ENCODE peak calls at places on chromosomes 4 and X, in ten cellular contexts. One of them, this sample, is unnamed.

GRCh38 chr4:128558896-128559669 is 250.4 kb upstream of the JADE1 start:
- DNase-seq in H7: no peak
- DNase-seq in uterus: peak; percentile 53
- DNase-seq in thyroid gland: no peak
- DNase-seq in suprapubic skin: no peak
- DNase-seq in GM23338: no peak
- DNase-seq in NB4: no peak
- DNase-seq in SK-N-SH: no peak
- DNase-seq in IMR-90: peak; percentile 41
- DNase-seq in fibroblast of mammary gland: peak; percentile 88
- DNase-seq in this sample: no peak

GRCh38 chr4:86846921-86847320 is 2.3 kb downstream of the SLC10A6 start:
- DNase-seq in H7: no peak
- DNase-seq in uterus: no peak
- DNase-seq in thyroid gland: no peak
- DNase-seq in suprapubic skin: no peak
- DNase-seq in GM23338: no peak
- DNase-seq in NB4: no peak
- DNase-seq in SK-N-SH: no peak
- DNase-seq in IMR-90: no peak
- DNase-seq in fibroblast of mammary gland: peak; percentile 57
- DNase-seq in this sample: no peak

GRCh38 chr4:147336252-147336651 is 144.6 kb upstream of the EDNRA start:
- DNase-seq in H7: no peak
- DNase-seq in uterus: no peak
- DNase-seq in thyroid gland: no peak
- DNase-seq in suprapubic skin: no peak
- DNase-seq in GM23338: no peak
- DNase-seq in NB4: no peak
- DNase-seq in SK-N-SH: no peak
- DNase-seq in IMR-90: no peak
- DNase-seq in fibroblast of mammary gland: no peak
- DNase-seq in this sample: no peak

GRCh38 chr4:142463195-142463594 is 382.9 kb downstream of the INPP4B start:
- DNase-seq in H7: no peak
- DNase-seq in uterus: no peak
- DNase-seq in thyroid gland: no peak
- DNase-seq in suprapubic skin: no peak
- DNase-seq in GM23338: no peak
- DNase-seq in NB4: no peak
- DNase-seq in SK-N-SH: no peak
- DNase-seq in IMR-90: no peak
- DNase-seq in fibroblast of mammary gland: no peak
- DNase-seq in this sample: no peak

GRCh38 chrX:140572724-140573123 is 67.9 kb upstream of the SOX3 start:
- DNase-seq in H7: peak; percentile 54
- DNase-seq in uterus: no peak
- DNase-seq in thyroid gland: peak; percentile 50
- DNase-seq in suprapubic skin: no peak
- DNase-seq in GM23338: peak; percentile 64
- DNase-seq in NB4: peak; percentile 57
- DNase-seq in SK-N-SH: peak; percentile 21
- DNase-seq in IMR-90: peak; percentile 34
- DNase-seq in fibroblast of mammary gland: peak; percentile 15
- DNase-seq in this sample: peak; percentile 28

GRCh38 chrX:12975999-12976558 is 1.2 kb downstream of the TMSB4X start:
- DNase-seq in H7: peak; percentile 83
- DNase-seq in uterus: peak; percentile 48
- DNase-seq in thyroid gland: peak; percentile 33
- DNase-seq in suprapubic skin: peak; percentile 72
- DNase-seq in GM23338: peak; percentile 44
- DNase-seq in NB4: peak; percentile 84
- DNase-seq in SK-N-SH: peak; percentile 67
- DNase-seq in IMR-90: peak; percentile 36
- DNase-seq in fibroblast of mammary gland: no peak
- DNase-seq in this sample: no peak

GRCh38 chr4:2820216-2820982 is 23.2 kb upstream of the ADD1 start:
- DNase-seq in H7: peak; percentile 72
- DNase-seq in uterus: no peak
- DNase-seq in thyroid gland: no peak
- DNase-seq in suprapubic skin: no peak
- DNase-seq in GM23338: no peak
- DNase-seq in NB4: no peak
- DNase-seq in SK-N-SH: no peak
- DNase-seq in IMR-90: no peak
- DNase-seq in fibroblast of mammary gland: no peak
- DNase-seq in this sample: no peak

GRCh38 chr4:40003986-40004385 is 26.3 kb upstream of the PDS5A start:
- DNase-seq in H7: no peak
- DNase-seq in uterus: no peak
- DNase-seq in thyroid gland: no peak
- DNase-seq in suprapubic skin: no peak
- DNase-seq in GM23338: no peak
- DNase-seq in NB4: peak; percentile 93
- DNase-seq in SK-N-SH: no peak
- DNase-seq in IMR-90: peak; percentile 88
- DNase-seq in fibroblast of mammary gland: peak; percentile 56
- DNase-seq in this sample: no peak

GRCh38 chr4:76312457-76312856 is 5.9 kb downstream of the STBD1 start:
- DNase-seq in H7: no peak
- DNase-seq in uterus: no peak
- DNase-seq in thyroid gland: no peak
- DNase-seq in suprapubic skin: no peak
- DNase-seq in GM23338: no peak
- DNase-seq in NB4: no peak
- DNase-seq in SK-N-SH: no peak
- DNase-seq in IMR-90: no peak
- DNase-seq in fibroblast of mammary gland: no peak
- DNase-seq in this sample: no peak

GRCh38 chr4:76309939-76310549 is 3.5 kb downstream of the STBD1 start:
- DNase-seq in H7: no peak
- DNase-seq in uterus: no peak
- DNase-seq in thyroid gland: no peak
- DNase-seq in suprapubic skin: no peak
- DNase-seq in GM23338: no peak
- DNase-seq in NB4: no peak
- DNase-seq in SK-N-SH: no peak
- DNase-seq in IMR-90: no peak
- DNase-seq in fibroblast of mammary gland: no peak
- DNase-seq in this sample: no peak

GRCh38 chr4:76310683-76311082 is 4.2 kb downstream of the STBD1 start:
- DNase-seq in H7: no peak
- DNase-seq in uterus: no peak
- DNase-seq in thyroid gland: no peak
- DNase-seq in suprapubic skin: no peak
- DNase-seq in GM23338: no peak
- DNase-seq in NB4: no peak
- DNase-seq in SK-N-SH: peak; percentile 45
- DNase-seq in IMR-90: no peak
- DNase-seq in fibroblast of mammary gland: no peak
- DNase-seq in this sample: no peak

GRCh38 chr4:76308548-76308947 is 2.0 kb downstream of the STBD1 start:
- DNase-seq in H7: no peak
- DNase-seq in uterus: no peak
- DNase-seq in thyroid gland: peak; percentile 66
- DNase-seq in suprapubic skin: no peak
- DNase-seq in GM23338: no peak
- DNase-seq in NB4: no peak
- DNase-seq in SK-N-SH: peak; percentile 28
- DNase-seq in IMR-90: no peak
- DNase-seq in fibroblast of mammary gland: no peak
- DNase-seq in this sample: no peak

GRCh38 chr4:76311896-76312331 is 5.4 kb downstream of the STBD1 start:
- DNase-seq in H7: no peak
- DNase-seq in uterus: no peak
- DNase-seq in thyroid gland: no peak
- DNase-seq in suprapubic skin: no peak
- DNase-seq in GM23338: no peak
- DNase-seq in NB4: peak; percentile 64
- DNase-seq in SK-N-SH: no peak
- DNase-seq in IMR-90: no peak
- DNase-seq in fibroblast of mammary gland: no peak
- DNase-seq in this sample: no peak
- H3K4me3 ChIP-seq in H7: no peak overlapping the region
- H3K4me3 ChIP-seq in uterus: no peak overlapping the region
- H3K4me3 ChIP-seq in thyroid gland: no peak overlapping the region
- H3K4me3 ChIP-seq in suprapubic skin: no peak overlapping the region
- H3K4me3 ChIP-seq in GM23338: no peak overlapping the region
- H3K4me3 ChIP-seq in NB4: no peak overlapping the region
- H3K4me3 ChIP-seq in SK-N-SH: no peak overlapping the region
- H3K4me3 ChIP-seq in IMR-90: no peak overlapping the region
- H3K4me3 ChIP-seq in fibroblast of mammary gland: no peak overlapping the region
- H3K4me3 ChIP-seq in this sample: no peak overlapping the region

GRCh38 chrX:152899874-152900719 is 2.2 kb downstream of the ZNF185 start:
- DNase-seq in H7: no peak
- DNase-seq in uterus: no peak
- DNase-seq in thyroid gland: peak; percentile 81
- DNase-seq in suprapubic skin: no peak
- DNase-seq in GM23338: no peak
- DNase-seq in NB4: no peak
- DNase-seq in SK-N-SH: no peak
- DNase-seq in IMR-90: no peak
- DNase-seq in fibroblast of mammary gland: no peak
- DNase-seq in this sample: no peak

GRCh38 chrX:152896450-152896849 is 1.4 kb upstream of the ZNF185 start:
- DNase-seq in H7: no peak
- DNase-seq in uterus: no peak
- DNase-seq in thyroid gland: no peak
- DNase-seq in suprapubic skin: no peak
- DNase-seq in GM23338: no peak
- DNase-seq in NB4: peak; percentile 11
- DNase-seq in SK-N-SH: no peak
- DNase-seq in IMR-90: no peak
- DNase-seq in fibroblast of mammary gland: no peak
- DNase-seq in this sample: no peak

GRCh38 chrX:152897216-152898144 is at the start of gene ZNF185:
- DNase-seq in H7: peak; percentile 94
- DNase-seq in uterus: no peak
- DNase-seq in thyroid gland: peak; percentile 87
- DNase-seq in suprapubic skin: no peak
- DNase-seq in GM23338: peak; percentile 89
- DNase-seq in NB4: no peak
- DNase-seq in SK-N-SH: peak; percentile 70
- DNase-seq in IMR-90: no peak
- DNase-seq in fibroblast of mammary gland: no peak
- DNase-seq in this sample: peak; percentile 47

GRCh38 chrX:152899111-152899873 is 1.4 kb downstream of the ZNF185 start:
- DNase-seq in H7: no peak
- DNase-seq in uterus: no peak
- DNase-seq in thyroid gland: no peak
- DNase-seq in suprapubic skin: no peak
- DNase-seq in GM23338: no peak
- DNase-seq in NB4: no peak
- DNase-seq in SK-N-SH: no peak
- DNase-seq in IMR-90: no peak
- DNase-seq in fibroblast of mammary gland: no peak
- DNase-seq in this sample: no peak

GRCh38 chrX:152898442-152898841 is 575 bp downstream of the ZNF185 start:
- DNase-seq in H7: no peak
- DNase-seq in uterus: no peak
- DNase-seq in thyroid gland: no peak
- DNase-seq in suprapubic skin: no peak
- DNase-seq in GM23338: no peak
- DNase-seq in NB4: no peak
- DNase-seq in SK-N-SH: no peak
- DNase-seq in IMR-90: no peak
- DNase-seq in fibroblast of mammary gland: no peak
- DNase-seq in this sample: no peak
- H3K4me3 ChIP-seq in H7: peak overlapping the region; percentile 43
- H3K4me3 ChIP-seq in uterus: no peak overlapping the region
- H3K4me3 ChIP-seq in thyroid gland: peak overlapping the region; percentile 21
- H3K4me3 ChIP-seq in suprapubic skin: peak overlapping the region; percentile 42
- H3K4me3 ChIP-seq in GM23338: peak overlapping the region; percentile 55
- H3K4me3 ChIP-seq in NB4: no peak overlapping the region
- H3K4me3 ChIP-seq in SK-N-SH: peak overlapping the region; percentile 37
- H3K4me3 ChIP-seq in IMR-90: no peak overlapping the region
- H3K4me3 ChIP-seq in fibroblast of mammary gland: no peak overlapping the region
- H3K4me3 ChIP-seq in this sample: peak overlapping the region; percentile 36

GRCh38 chr4:10655968-10656367 is 28.6 kb downstream of the CLNK start:
- DNase-seq in H7: no peak
- DNase-seq in uterus: no peak
- DNase-seq in thyroid gland: no peak
- DNase-seq in suprapubic skin: no peak
- DNase-seq in GM23338: no peak
- DNase-seq in NB4: no peak
- DNase-seq in SK-N-SH: no peak
- DNase-seq in IMR-90: peak; percentile 88
- DNase-seq in fibroblast of mammary gland: peak; percentile 82
- DNase-seq in this sample: no peak
- H3K4me3 ChIP-seq in H7: no peak overlapping the region
- H3K4me3 ChIP-seq in uterus: no peak overlapping the region
- H3K4me3 ChIP-seq in thyroid gland: no peak overlapping the region
- H3K4me3 ChIP-seq in suprapubic skin: no peak overlapping the region
- H3K4me3 ChIP-seq in GM23338: no peak overlapping the region
- H3K4me3 ChIP-seq in NB4: no peak overlapping the region
- H3K4me3 ChIP-seq in SK-N-SH: no peak overlapping the region
- H3K4me3 ChIP-seq in IMR-90: no peak overlapping the region
- H3K4me3 ChIP-seq in fibroblast of mammary gland: no peak overlapping the region
- H3K4me3 ChIP-seq in this sample: no peak overlapping the region

GRCh38 chr4:79620627-79621026 is 212.6 kb upstream of the GK2 start:
- DNase-seq in H7: no peak
- DNase-seq in uterus: no peak
- DNase-seq in thyroid gland: no peak
- DNase-seq in suprapubic skin: no peak
- DNase-seq in GM23338: no peak
- DNase-seq in NB4: no peak
- DNase-seq in SK-N-SH: no peak
- DNase-seq in IMR-90: no peak
- DNase-seq in fibroblast of mammary gland: no peak
- DNase-seq in this sample: no peak
- H3K4me3 ChIP-seq in H7: no peak overlapping the region
- H3K4me3 ChIP-seq in uterus: no peak overlapping the region
- H3K4me3 ChIP-seq in thyroid gland: no peak overlapping the region
- H3K4me3 ChIP-seq in suprapubic skin: no peak overlapping the region
- H3K4me3 ChIP-seq in GM23338: no peak overlapping the region
- H3K4me3 ChIP-seq in NB4: no peak overlapping the region
- H3K4me3 ChIP-seq in SK-N-SH: no peak overlapping the region
- H3K4me3 ChIP-seq in IMR-90: no peak overlapping the region
- H3K4me3 ChIP-seq in fibroblast of mammary gland: no peak overlapping the region
- H3K4me3 ChIP-seq in this sample: no peak overlapping the region

DNA sequence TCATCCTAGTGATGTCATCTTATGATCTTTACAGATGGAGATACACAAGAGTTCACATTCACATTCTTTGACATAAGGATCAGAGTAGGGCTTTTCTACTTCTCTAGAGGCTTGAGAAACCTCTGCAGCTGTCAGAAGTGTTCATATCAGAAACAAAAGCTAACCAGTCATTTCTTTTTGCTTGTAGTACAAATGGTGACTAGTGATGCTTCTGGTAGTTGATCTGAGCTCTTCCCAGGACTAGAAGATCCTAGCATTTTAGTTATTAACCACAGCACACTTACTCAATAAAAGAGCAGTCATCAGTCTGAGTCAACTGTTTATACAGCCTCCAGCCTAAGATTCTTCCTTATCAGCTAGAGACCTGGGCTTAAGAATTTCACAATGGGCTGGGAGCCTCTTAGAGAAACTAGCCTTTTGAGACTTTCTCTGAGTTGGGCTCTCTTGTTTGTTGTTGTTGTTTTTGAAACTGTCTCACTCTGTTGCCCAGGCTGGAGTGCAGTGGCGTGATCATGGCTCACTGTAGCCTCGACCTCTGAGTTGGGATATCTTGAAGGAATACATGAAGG is 84.1 kb downstream of the TMEM164 start:
- DNase-seq in H7: no peak
- DNase-seq in uterus: no peak
- DNase-seq in thyroid gland: no peak
- DNase-seq in suprapubic skin: no peak
- DNase-seq in GM23338: peak; percentile 8
- DNase-seq in NB4: peak; percentile 84
- DNase-seq in SK-N-SH: no peak
- DNase-seq in IMR-90: peak; percentile 96
- DNase-seq in fibroblast of mammary gland: peak; percentile 96
- DNase-seq in this sample: no peak
- H3K4me3 ChIP-seq in H7: no peak overlapping the region
- H3K4me3 ChIP-seq in uterus: no peak overlapping the region
- H3K4me3 ChIP-seq in thyroid gland: no peak overlapping the region
- H3K4me3 ChIP-seq in suprapubic skin: no peak overlapping the region
- H3K4me3 ChIP-seq in GM23338: no peak overlapping the region
- H3K4me3 ChIP-seq in NB4: peak overlapping the region; percentile 21
- H3K4me3 ChIP-seq in SK-N-SH: peak overlapping the region; percentile 31
- H3K4me3 ChIP-seq in IMR-90: no peak overlapping the region
- H3K4me3 ChIP-seq in fibroblast of mammary gland: no peak overlapping the region
- H3K4me3 ChIP-seq in this sample: no peak overlapping the region

This sample was measured in NT2/D1.